ENCODE peak calls at places on chromosome 11, in seven cellular contexts. One of them, this sample, is unnamed.

GRCh38 chr11:75536786-75537629 is 11.3 kb upstream of the GDPD5 start:
- DNase-seq in stimulated activated CD4-positive, alpha-beta T cell treated with anti-CD3 and anti-CD28 coated beads, TNF-alpha, amount 100 ng/mL, for 48 hours: no peak
- DNase-seq in adipocyte: no peak
- DNase-seq in uterus: no peak
- DNase-seq in dermis microvascular lymphatic vessel endothelial cell: no peak
- DNase-seq in PC-3: peak; percentile 98
- DNase-seq in M059J: peak; percentile 78
- DNase-seq in this sample: peak; percentile 73

GRCh38 chr11:109241988-109242387 is 180.0 kb upstream of the C11orf87 start:
- DNase-seq in stimulated activated CD4-positive, alpha-beta T cell treated with anti-CD3 and anti-CD28 coated beads, TNF-alpha, amount 100 ng/mL, for 48 hours: no peak
- DNase-seq in adipocyte: no peak
- DNase-seq in uterus: no peak
- DNase-seq in dermis microvascular lymphatic vessel endothelial cell: no peak
- DNase-seq in PC-3: no peak
- DNase-seq in M059J: no peak
- DNase-seq in this sample: no peak

GRCh38 chr11:24421766-24422165 is 75.1 kb upstream of the LUZP2 start:
- DNase-seq in stimulated activated CD4-positive, alpha-beta T cell treated with anti-CD3 and anti-CD28 coated beads, TNF-alpha, amount 100 ng/mL, for 48 hours: no peak
- DNase-seq in adipocyte: no peak
- DNase-seq in uterus: no peak
- DNase-seq in dermis microvascular lymphatic vessel endothelial cell: no peak
- DNase-seq in PC-3: peak; percentile 37
- DNase-seq in M059J: no peak
- DNase-seq in this sample: no peak

GRCh38 chr11:59186130-59186594 is 14.2 kb downstream of the DTX4 start:
- DNase-seq in stimulated activated CD4-positive, alpha-beta T cell treated with anti-CD3 and anti-CD28 coated beads, TNF-alpha, amount 100 ng/mL, for 48 hours: peak; percentile 32
- DNase-seq in adipocyte: peak; percentile 26
- DNase-seq in uterus: no peak
- DNase-seq in dermis microvascular lymphatic vessel endothelial cell: no peak
- DNase-seq in PC-3: peak; percentile 76
- DNase-seq in M059J: peak; percentile 30
- DNase-seq in this sample: peak; percentile 80

GRCh38 chr11:84902445-84902844 is 724.7 kb downstream of the DLG2 start:
- DNase-seq in stimulated activated CD4-positive, alpha-beta T cell treated with anti-CD3 and anti-CD28 coated beads, TNF-alpha, amount 100 ng/mL, for 48 hours: no peak
- DNase-seq in adipocyte: no peak
- DNase-seq in uterus: no peak
- DNase-seq in dermis microvascular lymphatic vessel endothelial cell: no peak
- DNase-seq in PC-3: no peak
- DNase-seq in M059J: no peak
- DNase-seq in this sample: no peak

GRCh38 chr11:8610532-8611116 is 16.6 kb upstream of the STK33 start:
- DNase-seq in stimulated activated CD4-positive, alpha-beta T cell treated with anti-CD3 and anti-CD28 coated beads, TNF-alpha, amount 100 ng/mL, for 48 hours: no peak
- DNase-seq in adipocyte: no peak
- DNase-seq in uterus: no peak
- DNase-seq in dermis microvascular lymphatic vessel endothelial cell: peak; percentile 90
- DNase-seq in PC-3: no peak
- DNase-seq in M059J: no peak
- DNase-seq in this sample: no peak

GRCh38 chr11:36509265-36509664 is 807 bp downstream of the TRAF6 start:
- DNase-seq in stimulated activated CD4-positive, alpha-beta T cell treated with anti-CD3 and anti-CD28 coated beads, TNF-alpha, amount 100 ng/mL, for 48 hours: no peak
- DNase-seq in adipocyte: peak; percentile 76
- DNase-seq in uterus: no peak
- DNase-seq in dermis microvascular lymphatic vessel endothelial cell: no peak
- DNase-seq in PC-3: peak; percentile 33
- DNase-seq in M059J: peak; percentile 58
- DNase-seq in this sample: peak; percentile 26

GRCh38 chr11:61679893-61680621 is at the start of gene DAGLA:
- DNase-seq in stimulated activated CD4-positive, alpha-beta T cell treated with anti-CD3 and anti-CD28 coated beads, TNF-alpha, amount 100 ng/mL, for 48 hours: peak; percentile 59
- DNase-seq in adipocyte: peak; percentile 81
- DNase-seq in uterus: peak; percentile 52
- DNase-seq in dermis microvascular lymphatic vessel endothelial cell: peak; percentile 31
- DNase-seq in PC-3: peak; percentile 81
- DNase-seq in M059J: peak; percentile 47
- DNase-seq in this sample: peak; percentile 97

GRCh38 chr11:69296890-69297224 is 2.9 kb downstream of the MYEOV start:
- DNase-seq in stimulated activated CD4-positive, alpha-beta T cell treated with anti-CD3 and anti-CD28 coated beads, TNF-alpha, amount 100 ng/mL, for 48 hours: no peak
- DNase-seq in adipocyte: no peak
- DNase-seq in uterus: no peak
- DNase-seq in dermis microvascular lymphatic vessel endothelial cell: no peak
- DNase-seq in PC-3: no peak
- DNase-seq in M059J: no peak
- DNase-seq in this sample: no peak

GRCh38 chr11:61056566-61056965 is 45.7 kb upstream of the CD5 start:
- DNase-seq in stimulated activated CD4-positive, alpha-beta T cell treated with anti-CD3 and anti-CD28 coated beads, TNF-alpha, amount 100 ng/mL, for 48 hours: no peak
- DNase-seq in adipocyte: no peak
- DNase-seq in uterus: no peak
- DNase-seq in dermis microvascular lymphatic vessel endothelial cell: no peak
- DNase-seq in PC-3: no peak
- DNase-seq in M059J: peak; percentile 22
- DNase-seq in this sample: no peak

GRCh38 chr11:128898580-128899344 is 7.6 kb downstream of the KCNJ5 start:
- DNase-seq in stimulated activated CD4-positive, alpha-beta T cell treated with anti-CD3 and anti-CD28 coated beads, TNF-alpha, amount 100 ng/mL, for 48 hours: no peak
- DNase-seq in adipocyte: no peak
- DNase-seq in uterus: no peak
- DNase-seq in dermis microvascular lymphatic vessel endothelial cell: no peak
- DNase-seq in PC-3: peak; percentile 36
- DNase-seq in M059J: no peak
- DNase-seq in this sample: no peak

GRCh38 chr11:44916797-44917196 is 33.9 kb downstream of the TP53I11 start:
- DNase-seq in stimulated activated CD4-positive, alpha-beta T cell treated with anti-CD3 and anti-CD28 coated beads, TNF-alpha, amount 100 ng/mL, for 48 hours: no peak
- DNase-seq in adipocyte: no peak
- DNase-seq in uterus: no peak
- DNase-seq in dermis microvascular lymphatic vessel endothelial cell: no peak
- DNase-seq in PC-3: no peak
- DNase-seq in M059J: peak; percentile 58
- DNase-seq in this sample: no peak

GRCh38 chr11:126477526-126478275 is 122.2 kb downstream of the ST3GAL4 start:
- DNase-seq in stimulated activated CD4-positive, alpha-beta T cell treated with anti-CD3 and anti-CD28 coated beads, TNF-alpha, amount 100 ng/mL, for 48 hours: no peak
- DNase-seq in adipocyte: no peak
- DNase-seq in uterus: no peak
- DNase-seq in dermis microvascular lymphatic vessel endothelial cell: no peak
- DNase-seq in PC-3: no peak
- DNase-seq in M059J: no peak
- DNase-seq in this sample: no peak

GRCh38 chr11:17610402-17610894 is 63.4 kb downstream of the OTOG start:
- DNase-seq in stimulated activated CD4-positive, alpha-beta T cell treated with anti-CD3 and anti-CD28 coated beads, TNF-alpha, amount 100 ng/mL, for 48 hours: no peak
- DNase-seq in adipocyte: no peak
- DNase-seq in uterus: no peak
- DNase-seq in dermis microvascular lymphatic vessel endothelial cell: no peak
- DNase-seq in PC-3: no peak
- DNase-seq in M059J: no peak
- DNase-seq in this sample: no peak

This sample was measured in GM20000.